ENCODE peak calls at places on chromosomes 6 and 20, in five cellular contexts. X, A, U, Y and G are unnamed samples.

GRCh38 chr6:8219352-8219943 is 117.1 kb upstream of the EEF1E1 start:
- DNase-seq in X (peak), A (peak), U (peak), Y (peak), G (peak)

GRCh38 chr6:108250240-108250866 is 10.5 kb downstream of the SNX3 start:
- DNase-seq in X (no peak), A (no peak), U (no peak), Y (peak), G (no peak)

GRCh38 chr6:152261179-152261578 is 376.0 kb downstream of the SYNE1 start:
- DNase-seq in X (no peak), A (no peak), U (no peak), Y (no peak), G (no peak)

GRCh38 chr6:16793828-16794412 is 32.7 kb upstream of the ATXN1 start:
- DNase-seq in X (no peak), A (no peak), U (no peak), Y (no peak), G (no peak)

GRCh38 chr6:166579234-166579575 is 7.3 kb downstream of the RAMACL start:
- DNase-seq in X (no peak), A (no peak), U (no peak), Y (no peak), G (no peak)

GRCh38 chr6:163780993-163781392 is 366.5 kb downstream of the QKI start:
- DNase-seq in X (peak), A (no peak), U (no peak), Y (peak), G (no peak)

GRCh38 chr6:68094070-68094469 is 541.0 kb upstream of the ADGRB3 start:
- DNase-seq in X (no peak), A (no peak), U (no peak), Y (no peak), G (no peak)

GRCh38 chr6:158742988-158743651 is 76.0 kb downstream of the EZR start:
- DNase-seq in X (no peak), A (no peak), U (no peak), Y (no peak), G (no peak)

GRCh38 chr20:46350201-46350985 is 42.1 kb upstream of the CDH22 start:
- DNase-seq in X (no peak), A (no peak), U (peak), Y (peak), G (peak)

GRCh38 chr6:2990179-2990931 is 9.3 kb upstream of the NQO2 start:
- DNase-seq in X (peak), A (no peak), U (no peak), Y (peak), G (no peak)

GRCh38 chr20:10259166-10259565 is 40.5 kb downstream of the SNAP25 start:
- DNase-seq in X (no peak), A (no peak), U (no peak), Y (no peak), G (no peak)

GRCh38 chr6:69349776-69350175 is 447.0 kb downstream of the LMBRD1 start:
- DNase-seq in X (no peak), A (no peak), U (no peak), Y (peak), G (no peak)

GRCh38 chr6:49416195-49416594 is 46.9 kb downstream of the MMUT start:
- DNase-seq in X (no peak), A (no peak), U (no peak), Y (no peak), G (no peak)

GRCh38 chr20:25324412-25324811 is 66.2 kb downstream of the ABHD12 start:
- DNase-seq in X (no peak), A (no peak), U (no peak), Y (no peak), G (no peak)

GRCh38 chr6:151096255-151096612 is 143.5 kb upstream of the AKAP12 start:
- DNase-seq in X (no peak), A (no peak), U (no peak), Y (peak), G (peak)

GRCh38 chr6:3426817-3427739 is 29.8 kb downstream of the SLC22A23 start:
- DNase-seq in X (no peak), A (no peak), U (no peak), Y (no peak), G (no peak)

DNA sequence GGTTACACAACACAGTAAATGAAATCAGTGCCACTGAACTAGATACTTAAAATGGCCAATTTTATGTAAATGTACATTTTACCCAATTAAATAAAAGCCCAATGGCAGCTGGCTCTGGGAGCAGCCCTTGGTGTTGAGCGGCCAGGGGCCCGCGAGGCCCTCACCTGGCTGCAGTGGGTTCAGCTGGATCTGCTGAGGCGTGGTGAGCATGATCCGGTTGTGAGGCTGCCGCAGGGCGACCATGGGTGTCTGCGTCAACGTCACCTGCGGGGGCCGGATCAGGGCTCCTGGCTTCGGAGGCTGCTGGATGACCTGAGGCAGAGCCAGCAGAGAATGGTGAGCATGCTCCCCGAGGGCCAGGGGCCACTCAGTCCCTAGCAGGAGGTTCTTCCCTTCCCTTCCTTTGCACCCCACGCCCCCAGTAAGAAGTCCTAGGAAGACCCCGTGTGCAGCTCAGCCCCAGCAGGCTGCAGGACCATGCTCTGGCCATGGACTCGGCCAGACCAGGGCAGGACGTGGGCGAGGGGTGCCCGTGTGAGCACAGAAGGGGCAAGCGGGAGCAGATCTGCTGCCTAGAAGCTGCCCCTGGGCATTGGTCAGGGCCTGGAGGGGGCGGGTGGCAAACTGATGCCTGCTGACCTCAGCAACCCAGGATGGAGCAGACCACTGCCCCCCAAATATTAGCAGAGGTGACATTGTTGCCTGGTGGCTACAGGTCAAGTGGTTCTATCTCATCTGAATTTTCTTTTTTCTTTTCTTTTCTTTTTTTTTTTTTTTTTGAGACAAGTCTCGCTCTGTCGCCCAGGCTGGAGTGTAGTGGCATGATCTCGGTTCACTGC is 61.9 kb downstream of the TAF4 start:
- DNase-seq in X (no peak), A (no peak), U (no peak), Y (no peak), G (no peak)
- TF ChIP-seq CTCF in X (no peak), A (no peak), U (no peak), Y (no peak), G (no peak)

DNA sequence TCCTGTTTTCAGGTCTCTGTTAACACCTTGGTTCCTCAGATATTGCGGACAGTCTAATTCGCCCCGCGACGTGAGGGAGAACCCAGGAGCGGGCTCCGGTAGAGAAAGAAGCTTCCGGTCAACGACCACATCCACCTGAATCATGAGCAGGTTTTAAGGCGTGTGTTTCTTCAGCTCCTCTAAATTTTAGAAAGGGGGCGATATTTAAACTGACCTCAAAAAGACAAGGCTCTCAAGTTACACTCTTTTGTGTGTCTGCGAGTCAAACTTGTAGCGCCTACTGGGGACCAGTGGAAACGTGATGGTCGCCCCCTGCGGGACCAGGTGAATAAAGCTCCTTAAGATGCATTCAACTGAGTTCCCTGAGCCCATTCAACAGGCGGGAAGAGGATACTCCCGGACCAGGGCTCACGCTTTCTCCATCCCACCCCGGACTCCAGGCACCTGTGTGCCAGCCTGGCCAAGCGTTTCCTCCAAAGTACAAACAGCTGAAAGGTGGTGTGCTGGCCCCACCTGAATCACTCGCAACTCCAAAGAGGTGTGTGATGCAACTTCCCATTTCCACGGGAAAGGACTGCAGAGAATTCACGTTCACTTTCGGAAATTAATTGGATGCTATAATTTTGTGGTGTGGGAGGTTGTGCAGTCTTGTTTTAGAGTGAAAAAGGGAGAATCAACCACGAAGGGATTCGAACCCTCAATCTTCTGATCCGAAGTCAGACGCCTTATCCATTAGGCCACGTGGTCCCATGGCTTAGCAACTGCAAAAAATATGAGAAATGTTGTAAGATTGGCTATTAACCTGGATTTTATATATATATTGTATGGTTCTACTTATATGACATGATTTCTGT is 17.0 kb downstream of the GPX5 start:
- DNase-seq in X (peak), A (peak), U (peak), Y (peak), G (peak)
- TF ChIP-seq CTCF in X (peak), A (no peak), U (peak), Y (no peak), G (peak)

DNA sequence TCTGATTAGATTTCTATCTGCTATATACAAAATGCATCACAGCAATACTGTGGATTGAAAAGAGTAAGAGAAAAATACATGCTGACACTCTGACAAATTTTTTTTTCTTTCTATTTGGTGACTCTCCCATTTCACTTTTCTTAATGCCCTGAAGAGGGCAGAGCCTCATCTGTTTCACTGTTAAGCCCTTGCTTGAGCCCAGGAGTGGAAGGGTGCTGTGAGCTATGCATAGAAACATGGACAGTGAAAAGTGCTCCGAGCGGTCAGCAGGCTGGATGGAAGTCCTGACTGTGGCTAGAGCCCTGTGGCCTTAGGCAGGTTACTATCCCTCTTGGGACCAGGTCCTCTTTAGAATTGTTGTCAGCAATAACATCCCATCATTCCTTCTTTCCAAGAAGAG is 17.4 kb upstream of the CSE1L start:
- DNase-seq in X (peak), A (no peak), U (no peak), Y (peak), G (no peak)
- TF ChIP-seq CTCF in X (peak), A (no peak), U (peak), Y (peak), G (peak)

DNA sequence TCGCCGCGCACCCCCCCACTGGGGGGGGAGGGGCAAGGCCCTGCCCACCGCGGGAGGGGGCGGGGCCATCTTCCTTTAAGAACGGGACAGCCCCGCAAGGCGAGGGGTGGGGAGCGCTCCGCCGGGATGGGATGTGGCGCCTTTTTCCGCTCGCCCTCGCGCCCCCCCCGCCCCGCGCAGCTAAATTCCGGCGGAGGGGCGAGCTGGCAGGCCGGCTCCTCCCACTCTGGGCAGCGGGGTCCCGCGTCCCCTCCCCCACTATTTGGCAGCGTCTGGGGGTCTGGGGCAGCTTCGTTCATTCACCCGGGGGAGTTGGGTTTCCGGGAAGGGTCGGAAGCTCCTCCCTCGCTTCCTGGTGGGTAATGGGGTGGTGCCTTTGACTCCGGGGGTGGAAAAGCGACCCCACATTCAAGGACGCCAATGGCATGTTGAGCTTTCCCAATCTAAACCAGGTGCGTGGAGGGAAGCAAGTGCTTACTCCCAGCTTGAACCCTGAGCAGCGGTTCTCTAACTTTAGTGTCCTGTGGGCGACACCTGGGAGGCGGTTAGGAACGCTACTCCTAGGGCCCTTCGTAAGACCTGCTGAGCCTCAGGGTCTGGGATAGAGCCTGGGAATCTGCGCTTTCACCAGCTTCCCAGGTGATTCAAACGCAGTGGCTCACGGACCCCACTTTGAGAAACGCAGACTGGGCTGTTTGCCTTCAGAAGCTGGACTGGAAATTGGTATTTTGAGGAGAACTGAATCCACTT is 927 bp downstream of the ASXL1 start:
- DNase-seq in X (peak), A (peak), U (no peak), Y (peak), G (no peak)
- TF ChIP-seq CTCF in X (no peak), A (no peak), U (no peak), Y (no peak), G (no peak)

GRCh38 chr20:60630609-60631008 is 621.5 kb upstream of the CDH4 start:
- DNase-seq in X (no peak), A (no peak), U (no peak), Y (no peak), G (no peak)

GRCh38 chr20:60632420-60633262 is 619.4 kb upstream of the CDH4 start:
- DNase-seq in X (no peak), A (no peak), U (no peak), Y (peak), G (no peak)

GRCh38 chr20:60629206-60629605 is 622.9 kb upstream of the CDH4 start:
- DNase-seq in X (no peak), A (no peak), U (no peak), Y (no peak), G (no peak)

GRCh38 chr20:60624066-60624465 is 628.0 kb upstream of the CDH4 start:
- DNase-seq in X (no peak), A (no peak), U (no peak), Y (no peak), G (no peak)

GRCh38 chr20:60627751-60628565 is 624.1 kb upstream of the CDH4 start:
- DNase-seq in X (peak), A (no peak), U (no peak), Y (no peak), G (no peak)
- TF ChIP-seq CTCF in X (no peak), A (no peak), U (no peak), Y (no peak), G (no peak)

GRCh38 chr6:88629838-88630462 is 333.5 kb downstream of the RNGTT start:
- DNase-seq in X (peak), A (no peak), U (no peak), Y (no peak), G (no peak)
- TF ChIP-seq CTCF in X (no peak), A (no peak), U (no peak), Y (no peak), G (no peak)

GRCh38 chr6:132663661-132664060 is 4.7 kb upstream of the TAAR1 start:
- DNase-seq in X (no peak), A (no peak), U (no peak), Y (no peak), G (no peak)

GRCh38 chr6:132661906-132662305 is 2.9 kb upstream of the TAAR1 start:
- DNase-seq in X (no peak), A (no peak), U (no peak), Y (no peak), G (no peak)

GRCh38 chr6:132669690-132670291 is 10.8 kb upstream of the TAAR1 start:
- DNase-seq in X (peak), A (no peak), U (no peak), Y (peak), G (peak)

GRCh38 chr6:132664309-132665034 is 5.5 kb upstream of the TAAR1 start:
- DNase-seq in X (no peak), A (no peak), U (no peak), Y (no peak), G (no peak)

DNA sequence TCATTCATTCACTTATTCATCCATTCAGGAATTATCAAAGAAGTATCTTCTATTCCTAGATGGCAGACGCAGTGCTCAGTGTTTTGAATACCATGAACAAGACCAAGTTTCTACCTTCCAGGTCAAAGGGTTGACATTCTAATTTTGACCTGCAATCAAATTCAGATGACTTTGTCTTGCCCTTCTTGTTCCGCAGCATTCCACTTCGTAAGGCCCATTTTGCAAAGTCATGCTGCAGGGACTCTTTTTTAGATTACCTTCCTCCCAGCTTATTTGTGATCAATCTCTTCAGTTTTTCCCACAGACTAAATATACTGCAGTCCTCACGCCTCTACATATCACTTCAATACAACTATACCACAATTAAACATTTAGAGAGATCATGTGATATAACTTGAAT is 7.1 kb upstream of the TAAR1 start:
- DNase-seq in X (no peak), A (no peak), U (no peak), Y (no peak), G (no peak)
- TF ChIP-seq CTCF in X (no peak), A (no peak), U (no peak), Y (no peak), G (no peak)

DNA sequence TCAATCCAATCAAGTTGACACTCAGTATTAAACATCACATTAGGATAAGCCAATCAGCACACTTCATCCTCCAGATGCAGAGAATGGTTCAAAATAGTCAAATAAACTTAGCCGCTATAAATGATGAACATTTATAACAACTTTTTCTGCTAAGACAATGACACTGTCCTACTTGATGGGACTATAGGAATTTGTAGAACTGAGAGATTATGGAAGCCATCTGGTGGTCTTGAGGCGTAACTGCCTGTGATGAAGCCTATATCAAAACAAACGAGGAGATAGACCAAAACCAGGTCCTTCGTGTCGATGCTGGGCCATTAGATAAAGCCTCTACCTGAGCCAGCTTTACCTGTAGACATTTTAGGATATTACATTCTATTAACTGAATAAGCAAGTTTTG is 631.1 kb downstream of the COL12A1 start:
- DNase-seq in X (peak), A (no peak), U (no peak), Y (peak), G (no peak)
- TF ChIP-seq CTCF in X (peak), A (no peak), U (peak), Y (peak), G (peak)

GRCh38 chr6:155327326-155328073 is 13.2 kb upstream of the TFB1M start:
- DNase-seq in X (peak), A (peak), U (peak), Y (peak), G (peak)
- TF ChIP-seq CTCF in X (peak), A (peak), U (peak), Y (peak), G (peak)

DNA sequence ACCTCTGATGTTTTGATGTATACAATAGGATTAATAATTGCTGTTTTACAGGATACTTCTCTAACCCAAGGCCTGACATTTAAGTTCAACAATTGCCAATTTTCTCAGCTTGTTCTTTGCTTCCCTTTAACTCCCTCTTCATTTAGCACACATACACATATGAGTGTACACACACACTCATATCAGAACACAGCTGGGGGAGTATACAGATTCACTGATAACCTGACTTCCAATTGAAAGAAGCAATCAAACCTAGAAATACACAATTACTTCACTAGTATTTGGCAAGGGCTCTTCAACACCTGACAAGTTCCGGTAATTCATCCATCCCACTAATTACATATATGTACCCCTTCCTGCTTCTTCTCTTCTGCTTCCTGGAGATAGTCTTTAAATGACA is 11.1 kb downstream of the UST start:
- DNase-seq in X (no peak), A (no peak), U (no peak), Y (no peak), G (no peak)
- TF ChIP-seq CTCF in X (no peak), A (no peak), U (no peak), Y (no peak), G (no peak)